ENCODE peak calls at places on chromosomes 5 and 9, in eight cellular contexts. G is stimulated activated CD4-positive, alpha-beta T cell treated with anti-CD3 and anti-CD28 coated beads, Interleukin-1b, Interleukin-23, amount 100 ng/mL, for 1 hour; P is endothelial cell; I is posterior cingulate gyrus; K is B cell; Z is left lobe of liver; S is amygdala; C is GM04504. B is an unnamed sample.

GRCh38 chr9:133121200-133122166 is at the start of gene RALGDS:
- DNase-seq in G (peak), P (peak), I (peak), K (peak), Z (peak), S (peak), C (peak), B (peak)

GRCh38 chr5:8842906-8843590 is 702.8 kb downstream of the SEMA5A start:
- DNase-seq in G (no peak), P (no peak), I (no peak), K (no peak), Z (no peak), S (peak), C (no peak), B (no peak)

GRCh38 chr9:135559606-135560005 is 1.9 kb upstream of the PAEP start:
- DNase-seq in G (no peak), P (no peak), I (no peak), K (no peak), Z (no peak), S (no peak), C (no peak), B (no peak)

GRCh38 chr5:168422431-168422830 is 63.8 kb upstream of the RARS1 start:
- DNase-seq in G (no peak), P (no peak), I (no peak), K (no peak), Z (no peak), S (no peak), C (no peak), B (peak)

GRCh38 chr9:133284362-133284761 is 9.4 kb upstream of the ABO start:
- DNase-seq in G (no peak), P (no peak), I (no peak), K (no peak), Z (peak), S (no peak), C (no peak), B (no peak)

GRCh38 chr5:125486634-125487033 is 740.2 kb upstream of the ZNF608 start:
- DNase-seq in G (no peak), P (no peak), I (no peak), K (no peak), Z (no peak), S (no peak), C (no peak), B (no peak)

GRCh38 chr9:125646222-125647100 is 60.5 kb downstream of the MAPKAP1 start:
- DNase-seq in G (no peak), P (no peak), I (no peak), K (no peak), Z (no peak), S (no peak), C (no peak), B (no peak)

GRCh38 chr9:9352877-9353481 is 1259.8 kb downstream of the PTPRD start:
- DNase-seq in G (no peak), P (peak), I (no peak), K (no peak), Z (no peak), S (no peak), C (no peak), B (peak)

GRCh38 chr5:12777342-12777741 is 873.1 kb upstream of the CTNND2 start:
- DNase-seq in G (no peak), P (no peak), I (no peak), K (no peak), Z (no peak), S (no peak), C (no peak), B (no peak)

GRCh38 chr5:76547242-76547890 is 75.8 kb downstream of the F2RL2 start:
- DNase-seq in G (peak), P (no peak), I (no peak), K (peak), Z (no peak), S (no peak), C (no peak), B (no peak)

GRCh38 chr5:54254482-54255198 is 55.7 kb downstream of the ARL15 start:
- DNase-seq in G (no peak), P (no peak), I (no peak), K (no peak), Z (no peak), S (no peak), C (no peak), B (no peak)

GRCh38 chr5:3602713-3603502 is 7.3 kb downstream of the IRX1 start:
- DNase-seq in G (no peak), P (peak), I (no peak), K (no peak), Z (no peak), S (no peak), C (no peak), B (no peak)

GRCh38 chr5:178404987-178405386 is 172.4 kb upstream of the PHYKPL start:
- DNase-seq in G (no peak), P (no peak), I (no peak), K (no peak), Z (peak), S (no peak), C (peak), B (no peak)

GRCh38 chr5:6598351-6598900 is 34.4 kb downstream of the NSUN2 start:
- DNase-seq in G (no peak), P (no peak), I (no peak), K (no peak), Z (no peak), S (no peak), C (no peak), B (no peak)

GRCh38 chr5:2861605-2862004 is 110.1 kb upstream of the IRX2 start:
- DNase-seq in G (no peak), P (no peak), I (no peak), K (no peak), Z (no peak), S (no peak), C (no peak), B (no peak)

GRCh38 chr9:115593587-115594091 is 475.7 kb upstream of the TNC start:
- DNase-seq in G (no peak), P (peak), I (no peak), K (no peak), Z (no peak), S (no peak), C (no peak), B (peak)

GRCh38 chr9:137032893-137033292 is 1.0 kb upstream of the FUT7 start:
- DNase-seq in G (no peak), P (no peak), I (no peak), K (no peak), Z (no peak), S (no peak), C (no peak), B (no peak)

GRCh38 chr5:6623228-6623627 is 9.6 kb downstream of the NSUN2 start:
- DNase-seq in G (no peak), P (no peak), I (no peak), K (no peak), Z (no peak), S (no peak), C (no peak), B (no peak)

GRCh38 chr9:79684059-79684458 is 112.3 kb downstream of the TLE4 start:
- DNase-seq in G (no peak), P (no peak), I (no peak), K (no peak), Z (no peak), S (no peak), C (no peak), B (no peak)

GRCh38 chr9:113593682-113594281 is 130.3 kb downstream of the RGS3 start:
- DNase-seq in G (no peak), P (peak), I (peak), K (no peak), Z (peak), S (peak), C (peak), B (peak)

GRCh38 chr5:116144103-116144502 is 59.3 kb downstream of the COMMD10 start:
- DNase-seq in G (no peak), P (no peak), I (no peak), K (no peak), Z (no peak), S (no peak), C (no peak), B (no peak)

GRCh38 chr9:98010450-98010849 is 27.3 kb downstream of the ANP32B start:
- DNase-seq in G (no peak), P (peak), I (no peak), K (peak), Z (no peak), S (no peak), C (no peak), B (peak)

GRCh38 chr5:131386779-131387178 is 122.9 kb downstream of the CDC42SE2 start:
- DNase-seq in G (no peak), P (no peak), I (no peak), K (no peak), Z (no peak), S (no peak), C (no peak), B (no peak)

GRCh38 chr9:89719202-89719601 is 114.4 kb downstream of the GADD45G start:
- DNase-seq in G (no peak), P (no peak), I (no peak), K (no peak), Z (no peak), S (no peak), C (no peak), B (no peak)

GRCh38 chr5:11372191-11372590 is 532.1 kb downstream of the CTNND2 start:
- DNase-seq in G (no peak), P (no peak), I (no peak), K (no peak), Z (no peak), S (no peak), C (no peak), B (no peak)

GRCh38 chr9:107810493-107810931 is 320.9 kb upstream of the KLF4 start:
- DNase-seq in G (no peak), P (no peak), I (no peak), K (no peak), Z (no peak), S (no peak), C (no peak), B (no peak)